ENCODE peak calls at places on chromosomes 16 and 17, in four cellular contexts. V is GM23338, Z is A673, K is heart left ventricle. R is an unnamed sample.

GRCh38 chr17:81952792-81953228 is 5.8 kb upstream of the MYADML2 start:
- DNase-seq in V (no peak), Z (no peak), K (no peak), R (no peak)

GRCh38 chr17:1762233-1762905 is 509 bp downstream of the SERPINF1 start:
- DNase-seq in V (peak; percentile 42), Z (no peak), K (peak; percentile 76), R (no peak)

GRCh38 chr16:22092143-22092933 is at the start of gene VWA3A:
- DNase-seq in V (peak; percentile 80), Z (no peak), K (no peak), R (no peak)

GRCh38 chr17:39164675-39165143 is 1.3 kb downstream of the ARL5C start:
- DNase-seq in V (peak; percentile 97), Z (peak; percentile 82), K (peak; percentile 94), R (peak; percentile 39)

GRCh38 chr16:55323637-55324490 is at the start of gene IRX6:
- DNase-seq in V (peak; percentile 90), Z (peak; percentile 47), K (peak; percentile 86), R (no peak)

GRCh38 chr16:27813591-27813990 is 249.9 kb downstream of the GSG1L start:
- DNase-seq in V (no peak), Z (no peak), K (no peak), R (no peak)

GRCh38 chr17:34579017-34579946 is at the start of gene TMEM132E:
- DNase-seq in V (peak; percentile 82), Z (no peak), K (peak; percentile 36), R (no peak)

GRCh38 chr17:1420163-1420562 is 20.1 kb upstream of the YWHAE start:
- DNase-seq in V (no peak), Z (no peak), K (no peak), R (no peak)

GRCh38 chr17:19238167-19238505 is 970 bp downstream of the EPN2 start:
- DNase-seq in V (peak; percentile 73), Z (peak; percentile 41), K (peak; percentile 59), R (no peak)

GRCh38 chr17:40538936-40539705 is 26.2 kb downstream of the CCR7 start:
- DNase-seq in V (no peak), Z (peak; percentile 28), K (no peak), R (no peak)
- H3K4me1 ChIP-seq in V (peaks cover 4% of the 10 kb centered on the region), Z (peaks cover 9% of the 10 kb centered on the region), K (peaks cover 81% of the 10 kb centered on the region), R (peaks cover 57% of the 10 kb centered on the region)

DNA sequence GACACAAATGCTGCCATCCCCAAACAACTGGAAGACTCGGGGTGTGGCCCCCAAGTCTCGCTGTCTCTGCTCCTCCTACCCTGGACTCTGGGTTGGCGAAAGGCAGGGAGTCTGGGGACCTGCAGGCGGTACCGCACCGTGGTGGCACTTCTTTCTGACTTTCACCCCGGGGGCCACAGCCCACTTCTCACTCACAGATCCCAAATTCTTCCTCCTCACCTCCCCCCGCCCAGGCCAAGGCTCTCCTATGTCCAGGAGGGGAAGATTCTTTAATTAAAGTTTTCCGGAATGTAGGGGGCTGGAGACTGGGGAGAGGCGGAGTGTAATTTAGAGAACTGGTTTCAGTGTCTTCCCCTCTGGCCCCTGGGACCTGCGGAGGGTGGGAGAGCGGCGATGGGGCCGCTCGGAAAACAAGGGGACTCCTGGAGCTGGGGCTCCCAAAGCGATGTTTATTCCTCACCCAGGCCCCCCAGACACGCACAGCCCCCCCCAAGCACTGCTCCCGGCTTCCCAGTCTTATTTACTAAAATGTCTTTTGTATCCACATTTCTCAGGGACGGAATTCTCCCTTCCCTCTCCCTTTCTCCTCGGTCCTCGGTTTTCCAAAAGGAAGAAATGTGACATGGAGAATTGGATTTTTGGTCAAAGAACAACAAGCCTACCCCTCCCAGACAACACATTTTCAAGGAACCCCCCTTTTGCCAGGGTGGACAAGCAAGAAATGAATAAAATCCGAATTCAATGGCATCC is 1.2 kb downstream of the WNT3 start:
- DNase-seq in V (peak; percentile 44), Z (no peak), K (no peak), R (no peak)
- H3K4me3 ChIP-seq in V (peak overlapping the region; percentile 79), Z (no peak overlapping the region), K (no peak overlapping the region), R (no peak overlapping the region)

GRCh38 chr16:57512296-57513001 is 23.9 kb downstream of the CCDC102A start:
- DNase-seq in V (no peak), Z (no peak), K (no peak), R (no peak)

GRCh38 chr16:57509231-57509923 is 23.1 kb upstream of the DOK4 start:
- DNase-seq in V (no peak), Z (no peak), K (no peak), R (no peak)

GRCh38 chr16:57508084-57508425 is 21.8 kb upstream of the DOK4 start:
- DNase-seq in V (no peak), Z (no peak), K (no peak), R (no peak)

GRCh38 chr16:57507414-57508083 is 21.3 kb upstream of the DOK4 start:
- DNase-seq in V (peak; percentile 36), Z (no peak), K (no peak), R (no peak)

DNA sequence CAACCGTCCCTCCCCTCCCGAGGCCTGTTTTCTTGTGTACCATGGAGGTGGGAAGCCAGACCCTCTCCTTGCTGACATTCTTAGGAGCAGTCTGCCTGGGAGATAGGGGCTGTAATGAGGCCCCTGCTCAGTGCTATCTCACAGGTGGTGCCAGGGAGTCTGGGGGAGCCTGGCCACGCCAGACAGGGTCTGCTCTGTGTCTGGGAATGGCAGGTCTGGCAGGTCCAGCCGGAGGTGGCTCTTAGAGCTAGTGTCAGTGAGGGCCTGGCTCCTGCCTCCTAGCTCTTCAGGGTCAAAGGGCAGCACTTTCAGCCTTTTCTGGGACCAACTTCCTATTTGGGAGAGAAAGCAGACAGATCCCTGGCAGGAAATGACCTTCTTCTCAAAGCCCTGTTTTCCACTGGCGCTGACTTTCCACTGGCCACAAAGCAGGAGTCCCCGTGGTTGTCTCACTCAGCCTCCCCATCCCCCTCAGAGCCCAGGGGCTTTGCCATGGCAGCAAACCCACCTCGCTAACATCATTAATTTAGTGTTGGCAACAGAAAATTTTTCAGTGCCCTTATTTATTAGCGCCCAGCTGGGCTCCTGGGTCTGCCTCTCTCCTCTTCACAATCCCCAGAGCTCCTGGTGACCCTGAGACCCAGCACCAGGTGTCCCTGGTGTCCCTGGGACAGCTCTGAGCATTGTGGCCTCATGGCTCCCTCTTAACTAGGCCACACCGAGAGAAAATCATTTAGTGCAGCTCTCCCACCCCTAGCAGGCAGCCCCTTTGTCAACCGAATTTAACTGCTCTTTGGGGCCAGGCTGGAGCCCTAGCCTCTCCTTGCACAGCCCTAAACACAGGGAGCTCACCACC is 24.0 kb upstream of the DOK4 start:
- DNase-seq in V (no peak), Z (no peak), K (no peak), R (no peak)
- H3K4me1 ChIP-seq in V (no peaks in the 10 kb centered on the region), Z (peaks cover 16% of the 10 kb centered on the region), K (peaks cover 20% of the 10 kb centered on the region), R (no peaks in the 10 kb centered on the region)

GRCh38 chr16:51148674-51149228 is 2.3 kb downstream of the SALL1 start:
- DNase-seq in V (no peak), Z (no peak), K (no peak), R (no peak)
- H3K4me3 ChIP-seq in V (peak overlapping the region; percentile 94), Z (peak overlapping the region; percentile 70), K (no peak overlapping the region), R (no peak overlapping the region)